ENCODE peak calls at places on chromosomes 3 and 15, in seven cellular contexts. K is HFF-Myc, A is IMR-90, O is fibroblast of the aortic adventitia, S is PC-3, B is left ventricle myocardium inferior, F is AG10803. D is an unnamed sample.

GRCh38 chr3:101388706-101389105 is 68.3 kb upstream of the IMPG2 start:
- DNase-seq in K (no peak), S (no peak), B (no peak), A (no peak), O (no peak), F (no peak), D (no peak)

GRCh38 chr3:8663177-8664061 is 18.8 kb upstream of the SSUH2 start:
- DNase-seq in O (peak), K (peak), A (peak), F (peak), B (peak), S (peak), D (peak)

GRCh38 chr3:46410669-46411068 is 3.6 kb downstream of the CCRL2 start:
- DNase-seq in K (no peak), B (no peak), S (no peak), O (peak), A (no peak), F (no peak), D (no peak)

GRCh38 chr3:119409844-119410243 is 53.6 kb downstream of the TMEM39A start:
- DNase-seq in A (peak), K (no peak), F (no peak), S (no peak), O (no peak), B (no peak), D (no peak)

GRCh38 chr3:148081926-148082325 is 615.8 kb upstream of the AGTR1 start:
- DNase-seq in K (no peak), A (no peak), F (no peak), O (no peak), B (no peak), S (no peak), D (no peak)

GRCh38 chr3:184474907-184475306 is 86.7 kb upstream of the EPHB3 start:
- DNase-seq in S (no peak), B (no peak), F (no peak), O (no peak), K (no peak), A (no peak), D (no peak)

GRCh38 chr3:148211725-148212124 is 486.0 kb upstream of the AGTR1 start:
- DNase-seq in A (peak), K (no peak), S (peak), F (peak), O (peak), B (no peak), D (no peak)

GRCh38 chr15:70817266-70817665 is 36.7 kb downstream of the LARP6 start:
- DNase-seq in F (no peak), B (no peak), O (no peak), S (no peak), K (no peak), A (no peak), D (no peak)

GRCh38 chr3:127492426-127492825 is 98.1 kb downstream of the TPRA1 start:
- DNase-seq in F (no peak), B (no peak), A (no peak), O (no peak), K (no peak), S (no peak), D (no peak)

GRCh38 chr3:127220497-127220896 is 27.6 kb downstream of the PRR23E start:
- DNase-seq in F (no peak), S (no peak), O (no peak), K (no peak), B (no peak), A (no peak), D (no peak)

GRCh38 chr15:33089165-33089877 is 105.2 kb downstream of the FMN1 start:
- DNase-seq in K (no peak), F (no peak), S (no peak), B (no peak), A (no peak), O (no peak), D (no peak)

GRCh38 chr3:160564949-160565441 is 376 bp downstream of the KPNA4 start:
- DNase-seq in K (no peak), S (peak), B (peak), F (peak), A (peak), O (peak), D (no peak)

GRCh38 chr3:71064976-71065763 is 518.4 kb downstream of the FOXP1 start:
- DNase-seq in K (no peak), A (peak), O (peak), F (peak), S (peak), B (peak), D (no peak)

GRCh38 chr3:170002829-170003228 is 35.0 kb upstream of the GPR160 start:
- DNase-seq in O (no peak), S (no peak), B (no peak), F (no peak), K (no peak), A (no peak), D (no peak)

GRCh38 chr3:45965281-45966052 is 22.2 kb downstream of the CXCR6 start:
- DNase-seq in B (no peak), O (no peak), A (no peak), F (no peak), S (no peak), K (no peak), D (no peak)

GRCh38 chr3:197428117-197428761 is 127.5 kb downstream of the BDH1 start:
- DNase-seq in K (peak), O (peak), F (peak), S (peak), B (peak), A (peak), D (no peak)

GRCh38 chr15:35038655-35039534 is 46.2 kb downstream of the NANOGP8 start:
- DNase-seq in F (peak), A (peak), S (peak), K (no peak), B (no peak), O (peak), D (no peak)

GRCh38 chr15:25391971-25392733 is 46.7 kb downstream of the UBE3A start:
- DNase-seq in F (peak), S (peak), O (peak), K (peak), B (no peak), A (peak), D (no peak)

GRCh38 chr15:36271048-36271447 is 308.4 kb upstream of the CDIN1 start:
- DNase-seq in A (no peak), S (no peak), O (no peak), K (no peak), B (no peak), F (no peak), D (no peak)

GRCh38 chr3:177177670-177178295 is 19.5 kb downstream of the TBL1XR1 start:
- DNase-seq in S (no peak), F (no peak), A (no peak), O (no peak), B (no peak), K (no peak), D (no peak)

GRCh38 chr3:88059380-88060160 is 515 bp downstream of the ZNF654 start:
- DNase-seq in K (no peak), S (peak), A (no peak), F (no peak), B (no peak), O (peak), D (no peak)

GRCh38 chr3:39038165-39038564 is 13.6 kb downstream of the SCN11A start:
- DNase-seq in A (peak), K (no peak), B (no peak), S (peak), F (peak), O (peak), D (no peak)

GRCh38 chr3:179181021-179181472 is 32.9 kb downstream of the PIK3CA start:
- DNase-seq in K (no peak), S (peak), B (no peak), F (peak), A (peak), O (peak), D (no peak)

GRCh38 chr3:112789787-112790186 is 56.9 kb downstream of the CD200R1L start:
- DNase-seq in A (peak), B (no peak), F (no peak), S (peak), O (no peak), K (no peak), D (no peak)

GRCh38 chr15:60790641-60791040 is 311.7 kb upstream of the ICE2 start:
- DNase-seq in S (no peak), F (no peak), A (no peak), B (no peak), K (no peak), O (no peak), D (no peak)

GRCh38 chr3:78844307-78844706 is 923.5 kb downstream of the ROBO1 start:
- DNase-seq in B (no peak), S (no peak), F (no peak), O (no peak), A (no peak), K (no peak), D (no peak)

GRCh38 chr15:74319596-74320357 is 47.7 kb downstream of the CYP11A1 start:
- DNase-seq in S (no peak), K (no peak), B (peak), F (no peak), A (no peak), O (no peak), D (no peak)

GRCh38 chr3:159170436-159171003 is 368.7 kb downstream of the MFSD1 start:
- DNase-seq in O (peak), K (no peak), A (peak), F (peak), S (peak), B (no peak), D (no peak)

GRCh38 chr3:169241928-169242751 is 421.4 kb downstream of the MECOM start:
- DNase-seq in S (no peak), O (peak), A (peak), B (peak), F (peak), K (no peak), D (no peak)

GRCh38 chr3:10553586-10554235 is 48.3 kb upstream of the ATP2B2 start:
- DNase-seq in K (no peak), F (no peak), B (no peak), S (no peak), A (no peak), O (no peak), D (no peak)

GRCh38 chr3:184296616-184297015 is 2.4 kb upstream of the PSMD2 start:
- DNase-seq in B (no peak), K (no peak), A (no peak), O (no peak), F (no peak), S (no peak), D (no peak)

GRCh38 chr3:171349392-171349791 is 110.8 kb downstream of the TNIK start:
- DNase-seq in A (peak), K (no peak), O (no peak), S (peak), F (peak), B (no peak), D (no peak)

GRCh38 chr3:129116482-129116946 is 5.1 kb downstream of the RAB43 start:
- DNase-seq in A (no peak), F (no peak), K (no peak), B (no peak), S (no peak), O (no peak), D (no peak)

GRCh38 chr15:65421360-65422215 is 1.2 kb downstream of the IGDCC4 start:
- DNase-seq in S (peak), B (peak), K (no peak), O (no peak), F (peak), A (peak), D (peak)

GRCh38 chr3:160808838-160809237 is 52.8 kb downstream of the PPM1L start:
- DNase-seq in K (no peak), B (peak), F (no peak), O (no peak), A (no peak), S (no peak), D (no peak)

GRCh38 chr3:27360113-27361078 is 8.8 kb downstream of the NEK10 start:
- DNase-seq in K (no peak), B (no peak), O (peak), F (no peak), S (peak), A (peak), D (no peak)

GRCh38 chr3:131762981-131763380 is 260.2 kb upstream of the MRPL3 start:
- DNase-seq in B (no peak), F (peak), O (peak), A (no peak), K (no peak), S (no peak), D (no peak)
- H3K4me3 ChIP-seq in B (no peak), F (no peak), O (no peak), A (no peak), K (no peak), S (no peak), D (no peak)

GRCh38 chr15:77696871-77697270 is 64.2 kb upstream of the LINGO1 start:
- DNase-seq in B (peak), A (no peak), K (no peak), S (no peak), F (no peak), O (no peak), D (no peak)
- TF ChIP-seq CTCF in B (no peak), A (no peak), K (no peak), S (no peak), F (no peak), O (no peak), D (no peak)

GRCh38 chr3:42547401-42547945 is 34.3 kb downstream of the SEC22C start:
- DNase-seq in F (peak), S (peak), B (peak), K (no peak), A (peak), O (peak), D (peak)
- H3K4me3 ChIP-seq in F (no peak), S (no peak), B (no peak), K (no peak), A (no peak), O (no peak), D (no peak)

GRCh38 chr3:140927279-140927678 is 14.4 kb upstream of the SLC25A36 start:
- DNase-seq in K (no peak), O (no peak), S (no peak), B (no peak), F (no peak), A (no peak), D (no peak)

GRCh38 chr3:140917769-140918168 is 23.9 kb upstream of the SLC25A36 start:
- DNase-seq in F (no peak), K (no peak), S (no peak), B (peak), A (no peak), O (no peak), D (no peak)

GRCh38 chr3:140920029-140920428 is 21.6 kb upstream of the SLC25A36 start:
- DNase-seq in A (no peak), O (no peak), K (no peak), S (no peak), F (no peak), B (no peak), D (no peak)

GRCh38 chr3:140924097-140924873 is 17.4 kb upstream of the SLC25A36 start:
- DNase-seq in S (no peak), K (no peak), A (no peak), B (peak), F (no peak), O (no peak), D (no peak)

GRCh38 chr3:140922634-140923033 is 19.0 kb upstream of the SLC25A36 start:
- DNase-seq in F (peak), K (no peak), S (peak), O (peak), B (no peak), A (peak), D (no peak)
- TF ChIP-seq CTCF in F (peak), K (peak), S (peak), O (peak), B (peak), A (peak), D (peak)

DNA sequence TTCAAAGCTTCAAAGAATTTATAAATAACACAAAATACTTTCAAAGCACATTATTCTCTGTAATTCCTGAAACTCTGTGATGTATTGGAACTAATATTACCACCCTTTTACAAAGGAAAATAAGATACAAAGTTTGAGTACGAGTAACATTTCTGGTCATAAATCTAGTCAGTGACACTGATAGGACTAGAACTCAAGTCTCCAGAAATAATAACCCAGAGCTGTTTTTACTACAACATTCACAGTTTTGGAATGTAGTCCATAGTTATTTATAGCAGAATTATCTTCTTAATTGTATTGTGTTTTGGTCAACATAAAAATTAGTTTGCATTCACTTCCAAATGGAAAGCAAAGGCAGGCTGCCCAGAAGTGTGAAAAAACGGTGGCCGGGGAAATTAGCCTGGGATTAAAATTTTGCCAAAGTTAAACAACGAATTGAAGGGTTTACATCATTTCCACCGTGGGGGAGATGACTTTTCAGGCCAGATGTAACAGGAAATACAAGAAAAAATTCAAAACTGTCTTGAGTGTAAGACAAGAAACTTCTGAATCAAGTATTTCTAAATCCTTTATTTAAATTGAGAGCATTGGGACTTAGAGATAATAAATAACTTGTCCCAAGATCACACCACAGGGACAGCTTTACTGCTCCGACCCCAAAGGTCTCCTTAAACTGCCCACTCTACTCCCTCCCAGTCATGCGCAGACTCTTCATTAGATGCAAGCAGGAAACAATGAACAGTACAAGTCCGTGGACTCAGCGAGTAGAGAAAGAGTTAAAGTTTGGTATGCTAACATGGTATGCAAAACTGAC is 74.3 kb upstream of the VGLL4 start:
- DNase-seq in F (peak), A (peak), O (peak), S (peak), K (no peak), B (no peak), D (no peak)
- H3K4me3 ChIP-seq in F (peak), A (peak), O (peak), S (peak), K (peak), B (peak), D (peak)

DNA sequence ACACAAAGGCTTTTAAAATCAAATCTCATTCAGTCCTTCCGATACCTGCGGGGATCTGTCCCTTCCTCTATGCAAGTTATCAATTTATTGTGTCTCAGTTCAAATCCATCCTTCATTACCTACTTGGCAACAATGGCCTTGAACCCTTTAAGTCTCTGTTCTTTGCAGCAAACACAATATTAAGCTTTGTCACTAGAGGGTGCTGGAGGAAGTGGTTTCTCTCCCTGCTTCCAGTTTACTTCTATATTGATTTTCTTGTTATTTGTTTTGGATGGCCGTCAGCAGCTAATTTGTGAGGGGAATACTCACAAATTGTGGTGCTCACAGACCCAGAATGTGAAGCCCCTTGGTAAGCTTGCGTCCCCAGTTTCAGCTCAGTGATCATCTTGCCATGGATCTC is 278.3 kb downstream of the FGF12 start:
- DNase-seq in F (no peak), O (peak), K (no peak), B (no peak), A (no peak), S (no peak), D (no peak)
- TF ChIP-seq CTCF in F (peak), O (peak), K (no peak), B (peak), A (peak), S (peak), D (peak)

GRCh38 chr3:15629860-15630597 is 28.5 kb downstream of the BTD start:
- DNase-seq in O (peak), K (peak), S (peak), F (peak), A (peak), B (no peak), D (no peak)
- H3K4me3 ChIP-seq in O (peak), K (no peak), S (peak), F (peak), A (peak), B (peak), D (peak)

DNA sequence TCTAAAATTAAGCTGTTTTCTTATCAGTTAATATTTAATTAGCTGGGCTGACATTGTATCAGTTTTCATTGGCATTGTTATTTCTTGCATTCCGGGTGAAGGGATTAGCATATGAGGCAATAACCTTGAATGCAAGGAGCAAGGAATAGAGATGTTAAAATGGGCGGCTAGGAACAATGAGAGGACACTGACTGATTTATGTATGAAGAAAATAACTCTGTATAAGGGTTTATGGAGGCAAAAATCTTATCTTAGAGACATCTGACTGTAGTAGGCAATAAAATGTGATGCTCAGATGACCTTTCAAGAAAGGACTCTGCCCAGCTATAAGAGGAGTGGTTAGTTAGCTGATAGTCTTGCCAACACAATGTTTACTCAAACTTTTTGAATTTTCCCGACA is 158.3 kb downstream of the EFHB start:
- DNase-seq in B (no peak), A (no peak), F (no peak), S (no peak), O (no peak), K (no peak), D (no peak)
- TF ChIP-seq CTCF in B (no peak), A (no peak), F (no peak), S (no peak), O (no peak), K (no peak), D (no peak)

DNA sequence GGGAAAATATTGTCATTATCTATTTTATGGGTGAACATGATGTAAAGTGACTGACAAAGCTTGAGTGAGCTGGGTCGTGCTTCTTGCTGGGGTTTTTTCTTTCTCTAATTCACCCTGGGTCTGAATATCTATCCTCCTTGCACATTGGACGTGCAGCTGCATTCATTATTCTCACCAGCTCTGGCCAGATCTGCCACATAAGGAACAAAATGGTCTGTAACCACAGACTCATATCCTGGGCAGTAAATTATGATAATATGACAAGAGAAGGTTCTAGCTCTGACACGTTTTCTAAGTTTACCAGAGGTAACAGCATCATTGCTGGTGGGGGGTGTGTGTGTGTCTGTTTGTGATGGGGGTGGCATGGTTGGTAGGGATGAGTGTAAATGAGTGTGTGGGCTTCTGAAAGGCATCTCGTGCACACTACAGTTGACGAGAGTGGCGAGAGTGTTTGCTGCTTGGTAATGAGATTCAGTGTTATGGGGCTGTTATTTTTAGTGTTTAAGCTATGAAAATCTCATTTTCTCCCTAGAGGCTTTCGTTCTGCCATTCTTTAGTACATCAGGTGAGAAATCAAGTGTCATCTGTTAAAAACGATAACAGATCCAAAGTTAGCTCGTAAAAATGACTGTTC is 418.4 kb downstream of the PDCD6IP start:
- DNase-seq in A (no peak), K (no peak), S (no peak), F (no peak), B (no peak), O (no peak), D (no peak)
- H3K4me3 ChIP-seq in A (no peak), K (no peak), S (no peak), F (no peak), B (no peak), O (no peak), D (no peak)